ENCODE peak calls at places on chromosome 21, in ten cellular contexts. H is C1 segment of cervical spinal cord; S is endodermal cell; F is testis; V is activated naive CD8-positive, alpha-beta T cell treated with anti-CD3 and anti-CD28 coated beads, Interleukin-2, amount 10 ng/mL, durations not matched to agents 7 days and 5 days; Q is T follicular helper cell; W is activated gamma-delta T cell treated with Interleukin-2 at 50 U/mL for 16 hours; D is osteocyte; J is adipocyte; I is Daoy. U is an unnamed sample.

GRCh38 chr21:43659136-43660000 is at the start of the genes HSF2BP and RRP1B:
- DNase-seq in H (peak), S (peak), F (peak), V (peak), Q (peak), W (peak), D (peak), J (peak), I (peak), U (peak)

GRCh38 chr21:45405819-45406762 is 1.1 kb downstream of the COL18A1 start:
- DNase-seq in H (no peak), S (peak), F (peak), V (no peak), Q (no peak), W (no peak), D (no peak), J (peak), I (peak), U (no peak)

GRCh38 chr21:38861006-38861405 is 55.3 kb downstream of the ETS2 start:
- DNase-seq in H (no peak), S (no peak), F (no peak), V (no peak), Q (no peak), W (no peak), D (no peak), J (no peak), I (no peak), U (peak)

GRCh38 chr21:33496345-33496744 is 4.8 kb upstream of the DNAJC28 start:
- DNase-seq in H (no peak), S (peak), F (no peak), V (no peak), Q (no peak), W (no peak), D (no peak), J (no peak), I (no peak), U (no peak)

GRCh38 chr21:39377444-39378050 is 28.7 kb upstream of the HMGN1 start:
- DNase-seq in H (no peak), S (peak), F (no peak), V (no peak), Q (no peak), W (no peak), D (no peak), J (no peak), I (peak), U (no peak)

GRCh38 chr21:32868631-32869454 is 97.3 kb upstream of the PAXBP1 start:
- DNase-seq in H (no peak), S (no peak), F (no peak), V (no peak), Q (no peak), W (no peak), D (no peak), J (no peak), I (no peak), U (no peak)

GRCh38 chr21:45102391-45102932 is 28.1 kb downstream of the ADARB1 start:
- DNase-seq in H (no peak), S (no peak), F (no peak), V (no peak), Q (no peak), W (no peak), D (no peak), J (peak), I (no peak), U (no peak)

GRCh38 chr21:32475162-32475812 is 62.8 kb downstream of the EVA1C start:
- DNase-seq in H (no peak), S (no peak), F (no peak), V (no peak), Q (no peak), W (no peak), D (no peak), J (peak), I (no peak), U (no peak)

GRCh38 chr21:42986125-42986783 is 11.9 kb downstream of the PKNOX1 start:
- DNase-seq in H (no peak), S (no peak), F (no peak), V (no peak), Q (no peak), W (no peak), D (no peak), J (no peak), I (no peak), U (no peak)

GRCh38 chr21:44500111-44500510 is 39.9 kb downstream of the KRTAP10-1 start:
- DNase-seq in H (no peak), S (no peak), F (no peak), V (no peak), Q (no peak), W (no peak), D (no peak), J (no peak), I (no peak), U (no peak)

GRCh38 chr21:28936036-28936435 is 56.6 kb downstream of the LTN1 start:
- DNase-seq in H (no peak), S (no peak), F (no peak), V (no peak), Q (no peak), W (no peak), D (no peak), J (no peak), I (no peak), U (no peak)

GRCh38 chr21:15190837-15191236 is 126.0 kb upstream of the NRIP1 start:
- DNase-seq in H (no peak), S (no peak), F (no peak), V (no peak), Q (no peak), W (no peak), D (no peak), J (no peak), I (no peak), U (no peak)

GRCh38 chr21:16522512-16522911 is 792.7 kb downstream of the USP25 start:
- DNase-seq in H (no peak), S (no peak), F (no peak), V (no peak), Q (no peak), W (no peak), D (no peak), J (peak), I (no peak), U (no peak)

GRCh38 chr21:38852278-38852677 is 46.5 kb downstream of the ETS2 start:
- DNase-seq in H (no peak), S (no peak), F (no peak), V (no peak), Q (no peak), W (no peak), D (peak), J (no peak), I (no peak), U (no peak)

GRCh38 chr21:31698461-31698860 is 33.5 kb downstream of the SCAF4 start:
- DNase-seq in H (no peak), S (no peak), F (no peak), V (no peak), Q (no peak), W (no peak), D (no peak), J (no peak), I (no peak), U (no peak)

GRCh38 chr21:45140346-45140940 is 66.1 kb downstream of the ADARB1 start:
- DNase-seq in H (peak), S (peak), F (peak), V (peak), Q (peak), W (peak), D (peak), J (peak), I (peak), U (peak)

GRCh38 chr21:27108228-27108627 is 141.3 kb upstream of the ADAMTS5 start:
- DNase-seq in H (no peak), S (no peak), F (no peak), V (no peak), Q (no peak), W (no peak), D (no peak), J (peak), I (peak), U (no peak)

GRCh38 chr21:35396655-35397054 is 347.6 kb upstream of the RUNX1 start:
- DNase-seq in H (no peak), S (no peak), F (no peak), V (no peak), Q (no peak), W (no peak), D (no peak), J (no peak), I (no peak), U (no peak)

GRCh38 chr21:37758997-37759396 is 157.3 kb downstream of the KCNJ6 start:
- DNase-seq in H (no peak), S (peak), F (no peak), V (no peak), Q (no peak), W (no peak), D (peak), J (peak), I (peak), U (no peak)

GRCh38 chr21:27570306-27570868 is 603.5 kb upstream of the ADAMTS5 start:
- DNase-seq in H (no peak), S (no peak), F (peak), V (no peak), Q (no peak), W (no peak), D (peak), J (peak), I (peak), U (no peak)

GRCh38 chr21:25563399-25564116 is 43.7 kb downstream of the MRPL39 start:
- DNase-seq in H (no peak), S (no peak), F (no peak), V (peak), Q (no peak), W (no peak), D (no peak), J (no peak), I (peak), U (no peak)

GRCh38 chr21:28442624-28443023 is 550.1 kb downstream of the LTN1 start:
- DNase-seq in H (no peak), S (no peak), F (no peak), V (no peak), Q (no peak), W (no peak), D (no peak), J (peak), I (no peak), U (no peak)

GRCh38 chr21:45818904-45819285 is 162.7 kb upstream of the COL6A1 start:
- DNase-seq in H (no peak), S (no peak), F (no peak), V (peak), Q (peak), W (peak), D (peak), J (peak), I (peak), U (no peak)

GRCh38 chr21:42384999-42385398 is 10.9 kb downstream of the TMPRSS3 start:
- DNase-seq in H (no peak), S (no peak), F (no peak), V (no peak), Q (no peak), W (no peak), D (no peak), J (no peak), I (no peak), U (no peak)

GRCh38 chr21:35170244-35170756 is 121.2 kb upstream of the RUNX1 start:
- DNase-seq in H (no peak), S (no peak), F (no peak), V (no peak), Q (no peak), W (no peak), D (no peak), J (no peak), I (no peak), U (no peak)

GRCh38 chr21:26982767-26983166 is 15.9 kb upstream of the ADAMTS5 start:
- DNase-seq in H (no peak), S (no peak), F (no peak), V (no peak), Q (no peak), W (no peak), D (no peak), J (peak), I (peak), U (no peak)